ENCODE peak calls at places on chromosome 2, in nine cellular contexts. G is left colon; Y is stimulated activated CD4-positive, alpha-beta T cell treated with anti-CD3 and anti-CD28 coated beads, Interleukin-15, amount 100 ng/mL, for 48 hours; S is left ventricle myocardium inferior; L is iris pigment epithelial cell; E is GM12891; M is stimulated activated CD8-positive, alpha-beta memory T cell treated with anti-CD3 and anti-CD28 coated beads, Interleukin-2, amount 100 ng/mL, for 48 hours; X is NCI-H2029; R is upper lobe of left lung. F is an unnamed sample.

GRCh38 chr2:150944315-150944714 is 317.3 kb downstream of the RBM43 start:
- DNase-seq in G (no peak), Y (no peak), S (no peak), L (no peak), E (no peak), M (no peak), X (no peak), R (no peak), F (no peak)

GRCh38 chr2:1079873-1080799 is 129.5 kb downstream of the SNTG2 start:
- DNase-seq in G (no peak), Y (no peak), S (no peak), L (no peak), E (no peak), M (no peak), X (no peak), R (peak; percentile 54), F (no peak)

GRCh38 chr2:143300531-143300930 is 171.3 kb downstream of the ARHGAP15 start:
- DNase-seq in G (no peak), Y (no peak), S (no peak), L (peak; percentile 30), E (no peak), M (no peak), X (no peak), R (no peak), F (peak; percentile 9)

GRCh38 chr2:208175069-208175842 is 11.9 kb upstream of the CRYGA start:
- DNase-seq in G (peak; percentile 71), Y (peak; percentile 53), S (peak; percentile 59), L (peak; percentile 80), E (peak; percentile 58), M (peak; percentile 43), X (peak; percentile 69), R (peak; percentile 4), F (peak; percentile 93)

GRCh38 chr2:133854603-133855200 is 286.4 kb upstream of the NCKAP5 start:
- DNase-seq in G (no peak), Y (no peak), S (no peak), L (no peak), E (no peak), M (no peak), X (no peak), R (no peak), F (no peak)

GRCh38 chr2:55779459-55780421 is 86.1 kb upstream of the PNPT1 start:
- DNase-seq in G (no peak), Y (no peak), S (no peak), L (peak; percentile 87), E (no peak), M (no peak), X (no peak), R (no peak), F (peak; percentile 60)

GRCh38 chr2:6186332-6187100 is 494.3 kb downstream of the SOX11 start:
- DNase-seq in G (no peak), Y (no peak), S (peak; percentile 17), L (peak; percentile 73), E (no peak), M (no peak), X (no peak), R (no peak), F (no peak)

GRCh38 chr2:233795735-233796171 is 17.6 kb downstream of the MROH2A start:
- DNase-seq in G (no peak), Y (no peak), S (no peak), L (no peak), E (no peak), M (no peak), X (no peak), R (no peak), F (no peak)

GRCh38 chr2:35871672-35872071 is 483.9 kb upstream of the CRIM1 start:
- DNase-seq in G (no peak), Y (no peak), S (no peak), L (no peak), E (no peak), M (no peak), X (no peak), R (no peak), F (no peak)

GRCh38 chr2:144516981-144517824 is 2.7 kb downstream of the ZEB2 start:
- DNase-seq in G (peak; percentile 44), Y (peak; percentile 45), S (peak; percentile 65), L (peak; percentile 98), E (no peak), M (no peak), X (no peak), R (peak; percentile 91), F (peak; percentile 95)

GRCh38 chr2:15133461-15133860 is 427.7 kb downstream of the NBAS start:
- DNase-seq in G (no peak), Y (no peak), S (no peak), L (no peak), E (no peak), M (no peak), X (no peak), R (no peak), F (no peak)

GRCh38 chr2:135004005-135004746 is 43.1 kb downstream of the MAP3K19 start:
- DNase-seq in G (peak; percentile 81), Y (peak; percentile 59), S (peak; percentile 59), L (peak; percentile 69), E (peak; percentile 54), M (peak; percentile 58), X (peak; percentile 57), R (peak; percentile 90), F (peak; percentile 88)

GRCh38 chr2:203002054-203002821 is 12.4 kb upstream of the NBEAL1 start:
- DNase-seq in G (no peak), Y (no peak), S (no peak), L (peak; percentile 47), E (no peak), M (no peak), X (no peak), R (no peak), F (no peak)

GRCh38 chr2:136080114-136080513 is 37.8 kb downstream of the CXCR4 start:
- DNase-seq in G (no peak), Y (no peak), S (no peak), L (no peak), E (no peak), M (no peak), X (no peak), R (no peak), F (no peak)

GRCh38 chr2:133774675-133775005 is 206.4 kb upstream of the NCKAP5 start:
- DNase-seq in G (no peak), Y (no peak), S (peak; percentile 29), L (no peak), E (no peak), M (no peak), X (no peak), R (no peak), F (no peak)

GRCh38 chr2:160308915-160309314 is 108.8 kb upstream of the ITGB6 start:
- DNase-seq in G (no peak), Y (no peak), S (no peak), L (peak; percentile 85), E (no peak), M (no peak), X (no peak), R (no peak), F (no peak)

GRCh38 chr2:42197792-42198191 is 28.6 kb downstream of the EML4 start:
- DNase-seq in G (no peak), Y (no peak), S (no peak), L (no peak), E (no peak), M (no peak), X (no peak), R (no peak), F (no peak)

F was measured in adipocyte.